ENCODE peak calls at places on chromosomes 13 and 19, in ten cellular contexts. Y, G, D, S, I, W, U, E, F and X are unnamed samples.

GRCh38 chr19:2479556-2480194 is 3.7 kb downstream of the GADD45B start:
- DNase-seq in E (no peak), D (peak; percentile 51), I (no peak), U (no peak), S (no peak), W (no peak), Y (no peak), G (no peak), F (no peak), X (no peak)

GRCh38 chr19:13058951-13059660 is 43.6 kb downstream of the LYL1 start:
- DNase-seq in D (peak; percentile 32), G (no peak), U (no peak), W (no peak), S (no peak), F (no peak), Y (no peak), I (no peak), E (no peak), X (no peak)

GRCh38 chr19:31350033-31350692 is 927 bp upstream of the TSHZ3 start:
- DNase-seq in W (peak; percentile 73), F (peak; percentile 17), E (peak; percentile 37), S (peak; percentile 69), I (no peak), G (no peak), Y (no peak), U (no peak), D (no peak), X (no peak)

GRCh38 chr19:38583219-38583984 is 34.4 kb downstream of the MAP4K1 start:
- DNase-seq in F (no peak), E (no peak), W (no peak), D (no peak), S (no peak), I (no peak), G (no peak), U (no peak), Y (no peak), X (no peak)

GRCh38 chr13:108933061-108933460 is 303.6 kb downstream of the MYO16 start:
- DNase-seq in G (no peak), S (no peak), W (no peak), D (no peak), Y (no peak), F (no peak), I (no peak), U (no peak), E (no peak), X (no peak)

GRCh38 chr13:25232937-25233515 is 54.3 kb downstream of the MTMR6 start:
- DNase-seq in I (no peak), G (peak; percentile 19), D (no peak), U (no peak), E (no peak), F (no peak), W (no peak), S (no peak), Y (peak; percentile 69), X (peak; percentile 51)

GRCh38 chr19:42529248-42529764 is 1.0 kb upstream of the CEACAM1 start:
- DNase-seq in Y (peak; percentile 69), E (peak; percentile 46), F (peak; percentile 62), G (peak; percentile 31), U (peak; percentile 81), D (peak; percentile 65), S (peak; percentile 37), W (peak; percentile 89), I (peak; percentile 51), X (peak; percentile 59)

GRCh38 chr13:30346159-30346788 is 38.9 kb upstream of the KATNAL1 start:
- DNase-seq in D (no peak), S (no peak), W (no peak), F (no peak), Y (no peak), G (no peak), E (no peak), I (peak; percentile 61), U (peak; percentile 59), X (no peak)

GRCh38 chr19:5036733-5037681 is 68.1 kb downstream of the KDM4B start:
- DNase-seq in G (no peak), E (no peak), I (no peak), Y (no peak), S (no peak), D (no peak), U (no peak), W (no peak), F (peak; percentile 75), X (peak; percentile 62)

GRCh38 chr13:19056355-19056880 is 125.2 kb downstream of the TUBA3C start:
- DNase-seq in U (no peak), D (no peak), W (no peak), E (no peak), Y (no peak), G (no peak), F (no peak), I (no peak), S (no peak), X (no peak)

GRCh38 chr19:34145741-34146202 is 26.5 kb upstream of the LSM14A start:
- DNase-seq in S (peak; percentile 29), D (no peak), F (peak; percentile 47), W (peak; percentile 53), Y (peak; percentile 76), U (peak; percentile 54), I (peak; percentile 12), G (peak; percentile 33), E (peak; percentile 33), X (peak; percentile 70)

DNA sequence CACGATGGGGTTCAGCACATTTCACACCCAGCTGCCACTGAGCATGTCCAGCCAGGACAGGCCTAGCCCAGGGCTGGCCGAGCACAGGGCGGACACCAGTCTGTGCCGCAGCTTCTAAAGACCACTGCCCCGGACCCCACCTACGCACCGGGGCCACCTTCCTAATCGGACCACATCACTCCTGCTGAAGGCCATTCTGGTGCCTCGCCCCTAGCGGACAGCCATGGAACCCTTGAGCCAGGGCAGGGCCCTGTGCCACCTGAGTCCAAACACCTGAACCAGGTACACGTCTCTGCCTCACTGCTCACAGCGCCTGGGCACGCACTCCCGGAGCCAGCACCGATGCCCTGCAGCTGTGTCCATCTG is 8.4 kb upstream of the C13orf46 start:
- DNase-seq in I (no peak), W (peak; percentile 40), E (peak; percentile 9), D (peak; percentile 35), Y (no peak), F (no peak), S (peak; percentile 9), U (no peak), G (no peak), X (no peak)
- H3K27ac ChIP-seq in I (no peak overlapping the region), W (no peak overlapping the region), E (no peak overlapping the region), D (no peak overlapping the region), Y (no peak overlapping the region), F (no peak overlapping the region), S (no peak overlapping the region), U (peak overlapping the region; percentile 84), G (no peak overlapping the region), X (no peak overlapping the region)

GRCh38 chr13:110715395-110716234 is 2.1 kb downstream of the ING1 start:
- DNase-seq in F (peak; percentile 100), U (peak; percentile 98), Y (peak; percentile 99), I (peak; percentile 94), S (peak; percentile 100), E (peak; percentile 99), D (peak; percentile 98), G (peak; percentile 99), W (peak; percentile 93), X (peak; percentile 100)

GRCh38 chr13:110713642-110713952 is at the start of gene ING1:
- DNase-seq in E (no peak), S (no peak), U (no peak), F (peak; percentile 94), I (no peak), G (no peak), Y (no peak), D (no peak), W (no peak), X (no peak)

GRCh38 chr13:110712849-110713641 is 455 bp upstream of the ING1 start:
- DNase-seq in I (peak; percentile 99), D (peak; percentile 99), G (peak; percentile 99), F (peak; percentile 100), U (peak; percentile 99), W (peak; percentile 99), E (peak; percentile 100), S (peak; percentile 100), Y (peak; percentile 98), X (peak; percentile 100)

GRCh38 chr13:110714798-110715394 is 1.4 kb downstream of the ING1 start:
- DNase-seq in W (peak; percentile 71), F (peak; percentile 79), D (peak; percentile 79), S (peak; percentile 66), I (no peak), U (peak; percentile 55), G (no peak), Y (peak; percentile 64), E (peak; percentile 68), X (peak; percentile 63)

GRCh38 chr13:110713981-110714797 is 689 bp downstream of the ING1 start:
- DNase-seq in I (peak; percentile 62), U (peak; percentile 59), E (peak; percentile 41), Y (peak; percentile 53), W (peak; percentile 56), G (no peak), S (peak; percentile 62), F (peak; percentile 67), D (peak; percentile 75), X (peak; percentile 58)
- H3K27me3 ChIP-seq in I (no peaks in the 10 kb centered on the region), U (no peaks in the 10 kb centered on the region), E (no peaks in the 10 kb centered on the region), Y (no peaks in the 10 kb centered on the region), W (no peaks in the 10 kb centered on the region), G (no peaks in the 10 kb centered on the region), S (no peaks in the 10 kb centered on the region), F (no peaks in the 10 kb centered on the region), D (no peaks in the 10 kb centered on the region), X (no peaks in the 10 kb centered on the region)

DNA sequence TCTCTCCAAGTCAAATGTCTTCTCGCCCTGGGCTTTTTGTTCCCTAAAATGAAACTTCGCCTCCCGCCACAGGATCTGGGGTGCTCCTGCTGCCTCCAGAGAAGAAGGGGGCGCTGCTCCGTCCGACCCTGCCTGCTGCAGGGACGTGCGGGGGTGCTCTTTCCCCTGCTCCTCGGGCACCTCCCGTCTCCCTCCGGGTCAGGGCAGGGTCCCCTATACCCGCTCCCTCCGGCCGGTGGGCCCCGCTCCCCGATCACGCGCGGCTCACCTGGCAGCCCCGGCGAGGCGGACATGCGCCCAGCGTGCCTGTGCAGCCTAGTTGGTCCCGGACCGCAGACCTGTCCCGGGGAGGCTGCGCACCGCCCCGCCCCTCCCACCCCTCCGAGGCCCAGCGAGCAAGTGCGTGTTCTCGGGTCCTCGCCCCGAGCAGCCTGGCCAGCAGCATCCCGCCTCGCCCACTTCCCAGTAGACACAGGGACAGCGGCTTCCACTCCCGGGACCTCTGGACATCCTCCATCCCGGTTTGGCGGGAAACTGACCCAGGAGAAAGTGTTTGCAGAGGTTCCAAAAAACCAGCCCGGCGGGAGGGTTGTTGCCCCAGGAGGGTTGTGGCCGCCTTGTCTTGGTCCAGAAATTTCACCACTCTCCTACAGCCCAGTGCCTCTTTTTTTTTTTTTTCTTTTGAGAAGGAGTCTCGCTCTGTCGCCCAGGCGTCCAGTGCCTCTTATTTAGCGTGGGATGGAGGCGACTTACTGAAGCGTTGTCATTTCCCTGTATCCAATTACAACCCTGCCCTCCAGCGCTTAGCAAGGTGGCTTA is at the start of gene OXGR1:
- DNase-seq in U (no peak), D (peak; percentile 46), S (no peak), E (no peak), W (peak; percentile 67), I (no peak), Y (peak; percentile 46), G (no peak), F (no peak), X (no peak)
- H3K27ac ChIP-seq in U (no peak within 1 kb of the TSS), D (no peak within 1 kb of the TSS), S (peak within 1 kb of the TSS; percentile 41), E (no peak within 1 kb of the TSS), W (no peak within 1 kb of the TSS), I (no peak within 1 kb of the TSS), Y (no peak within 1 kb of the TSS), G (no peak within 1 kb of the TSS), F (no peak within 1 kb of the TSS), X (no peak within 1 kb of the TSS)

DNA sequence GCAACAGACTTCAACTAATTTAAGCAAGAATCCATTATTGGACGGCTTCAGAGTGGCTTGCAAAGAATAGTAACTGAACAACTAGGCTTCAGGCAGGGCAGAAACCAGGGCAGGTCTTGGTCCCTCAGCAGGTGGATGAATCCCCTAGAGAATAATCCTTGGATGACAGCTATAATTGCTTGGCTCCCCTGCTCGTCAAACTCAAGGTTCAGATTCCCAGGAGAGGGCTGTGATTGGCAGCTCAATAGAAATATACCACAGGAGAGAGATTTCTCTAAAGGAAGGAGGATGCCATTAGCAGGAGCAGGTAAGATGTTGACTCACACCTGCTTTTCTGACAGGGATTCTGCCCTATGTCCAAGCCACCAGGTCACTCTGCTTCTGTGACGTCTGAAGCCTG is 89.6 kb upstream of the PCDH8 start:
- DNase-seq in D (no peak), S (no peak), I (no peak), U (no peak), Y (no peak), W (no peak), F (no peak), E (no peak), G (no peak), X (no peak)
- H3K27me3 ChIP-seq in D (peaks cover 3% of the 10 kb centered on the region), S (no peaks in the 10 kb centered on the region), I (no peaks in the 10 kb centered on the region), U (no peaks in the 10 kb centered on the region), Y (no peaks in the 10 kb centered on the region), W (no peaks in the 10 kb centered on the region), F (no peaks in the 10 kb centered on the region), E (no peaks in the 10 kb centered on the region), G (peaks cover 18% of the 10 kb centered on the region), X (no peaks in the 10 kb centered on the region)